ENCODE peak calls at places on chromosomes 7 and 10, in eight cellular contexts. S, E, R, Y, H, K, A and P are unnamed samples.

GRCh38 chr7:71266912-71267311 is 135.0 kb downstream of the GALNT17 start:
- DNase-seq in S (no peak), E (no peak), R (no peak), Y (no peak), H (no peak), K (no peak), A (no peak), P (no peak)

GRCh38 chr7:5497158-5498103 is 73.8 kb upstream of the TNRC18 start:
- DNase-seq in S (no peak), E (peak; percentile 36), R (no peak), Y (no peak), H (no peak), K (no peak), A (no peak), P (no peak)

GRCh38 chr7:93843260-93843659 is 47.3 kb downstream of the TFPI2 start:
- DNase-seq in S (peak; percentile 0), E (no peak), R (no peak), Y (no peak), H (no peak), K (no peak), A (no peak), P (no peak)

GRCh38 chr7:2017483-2017891 is 215.3 kb downstream of the MAD1L1 start:
- DNase-seq in S (no peak), E (no peak), R (no peak), Y (no peak), H (no peak), K (no peak), A (no peak), P (no peak)

GRCh38 chr10:7937315-7937945 is 117.1 kb upstream of the GATA3 start:
- DNase-seq in S (no peak), E (no peak), R (no peak), Y (no peak), H (no peak), K (no peak), A (no peak), P (no peak)

GRCh38 chr7:100475549-100475948 is 3.5 kb downstream of the TSC22D4 start:
- DNase-seq in S (no peak), E (no peak), R (no peak), Y (no peak), H (no peak), K (no peak), A (no peak), P (no peak)

GRCh38 chr7:56175086-56175760 is 59.0 kb upstream of the NUPR2 start:
- DNase-seq in S (no peak), E (no peak), R (no peak), Y (no peak), H (no peak), K (no peak), A (peak; percentile 7), P (no peak)

GRCh38 chr7:155214328-155214986 is 83.2 kb upstream of the INSIG1 start:
- DNase-seq in S (no peak), E (peak; percentile 92), R (no peak), Y (no peak), H (peak; percentile 70), K (no peak), A (no peak), P (peak; percentile 24)